ENCODE peak calls at places on chromosomes 11 and 22, in five cellular contexts. One of them, this sample, is unnamed.

GRCh38 chr11:134173296-134173695 is 50.5 kb downstream of the NCAPD3 start:
- DNase-seq in stomach: no peak
- DNase-seq in HL-60: no peak
- DNase-seq in fibroblast of pulmonary artery: no peak
- DNase-seq in IMR-90: no peak
- DNase-seq in this sample: no peak

GRCh38 chr22:38981005-38981658 is 1.0 kb upstream of the APOBEC3B start:
- DNase-seq in stomach: no peak
- DNase-seq in HL-60: no peak
- DNase-seq in fibroblast of pulmonary artery: peak
- DNase-seq in IMR-90: peak
- DNase-seq in this sample: peak

GRCh38 chr11:131240421-131240820 is 130.0 kb upstream of the NTM start:
- DNase-seq in stomach: no peak
- DNase-seq in HL-60: no peak
- DNase-seq in fibroblast of pulmonary artery: no peak
- DNase-seq in IMR-90: no peak
- DNase-seq in this sample: no peak

GRCh38 chr22:30216710-30217109 is 29.8 kb downstream of the LIF start:
- DNase-seq in stomach: no peak
- DNase-seq in HL-60: no peak
- DNase-seq in fibroblast of pulmonary artery: no peak
- DNase-seq in IMR-90: no peak
- DNase-seq in this sample: no peak

GRCh38 chr11:121881806-121882205 is 234.2 kb downstream of the BLID start:
- DNase-seq in stomach: no peak
- DNase-seq in HL-60: no peak
- DNase-seq in fibroblast of pulmonary artery: peak
- DNase-seq in IMR-90: peak
- DNase-seq in this sample: peak

GRCh38 chr11:89184021-89184420 is 6.3 kb downstream of the TYR start:
- DNase-seq in stomach: no peak
- DNase-seq in HL-60: no peak
- DNase-seq in fibroblast of pulmonary artery: no peak
- DNase-seq in IMR-90: peak
- DNase-seq in this sample: no peak

GRCh38 chr11:30549565-30549964 is 36.6 kb downstream of the MPPED2 start:
- DNase-seq in stomach: no peak
- DNase-seq in HL-60: no peak
- DNase-seq in fibroblast of pulmonary artery: no peak
- DNase-seq in IMR-90: no peak
- DNase-seq in this sample: no peak

GRCh38 chr11:63829823-63830489 is 9.0 kb upstream of the MARK2 start:
- DNase-seq in stomach: no peak
- DNase-seq in HL-60: no peak
- DNase-seq in fibroblast of pulmonary artery: peak
- DNase-seq in IMR-90: peak
- DNase-seq in this sample: no peak

GRCh38 chr11:79201637-79202347 is 239.0 kb downstream of the TENM4 start:
- DNase-seq in stomach: no peak
- DNase-seq in HL-60: no peak
- DNase-seq in fibroblast of pulmonary artery: no peak
- DNase-seq in IMR-90: no peak
- DNase-seq in this sample: peak

GRCh38 chr11:72411623-72412532 is 22.5 kb downstream of the CLPB start:
- DNase-seq in stomach: no peak
- DNase-seq in HL-60: peak
- DNase-seq in fibroblast of pulmonary artery: no peak
- DNase-seq in IMR-90: no peak
- DNase-seq in this sample: no peak

GRCh38 chr11:20112291-20113146 is 47.8 kb downstream of the DBX1 start:
- DNase-seq in stomach: peak
- DNase-seq in HL-60: peak
- DNase-seq in fibroblast of pulmonary artery: peak
- DNase-seq in IMR-90: peak
- DNase-seq in this sample: peak

GRCh38 chr22:25365491-25366261 is 146.2 kb downstream of the CRYBB2 start:
- DNase-seq in stomach: peak
- DNase-seq in HL-60: no peak
- DNase-seq in fibroblast of pulmonary artery: no peak
- DNase-seq in IMR-90: no peak
- DNase-seq in this sample: no peak

GRCh38 chr11:2133481-2134021 is 5.6 kb downstream of the IGF2 start:
- DNase-seq in stomach: no peak
- DNase-seq in HL-60: no peak
- DNase-seq in fibroblast of pulmonary artery: no peak
- DNase-seq in IMR-90: no peak
- DNase-seq in this sample: no peak

GRCh38 chr11:24437123-24437522 is 59.7 kb upstream of the LUZP2 start:
- DNase-seq in stomach: no peak
- DNase-seq in HL-60: no peak
- DNase-seq in fibroblast of pulmonary artery: no peak
- DNase-seq in IMR-90: no peak
- DNase-seq in this sample: no peak

GRCh38 chr22:38204784-38205183 is 3.0 kb downstream of the MAFF start:
- DNase-seq in stomach: no peak
- DNase-seq in HL-60: no peak
- DNase-seq in fibroblast of pulmonary artery: peak
- DNase-seq in IMR-90: no peak
- DNase-seq in this sample: no peak

GRCh38 chr11:4455439-4455838 is 6.3 kb downstream of the OR52K2 start:
- DNase-seq in stomach: no peak
- DNase-seq in HL-60: peak
- DNase-seq in fibroblast of pulmonary artery: no peak
- DNase-seq in IMR-90: no peak
- DNase-seq in this sample: no peak

GRCh38 chr11:64897381-64898075 is 19.1 kb upstream of the EHD1 start:
- DNase-seq in stomach: no peak
- DNase-seq in HL-60: no peak
- DNase-seq in fibroblast of pulmonary artery: no peak
- DNase-seq in IMR-90: no peak
- DNase-seq in this sample: no peak

GRCh38 chr22:39493759-39494158 is 8.3 kb upstream of the MIEF1 start:
- DNase-seq in stomach: no peak
- DNase-seq in HL-60: no peak
- DNase-seq in fibroblast of pulmonary artery: peak
- DNase-seq in IMR-90: peak
- DNase-seq in this sample: peak

GRCh38 chr11:86279713-86280112 is 22.3 kb upstream of the HIKESHI start:
- DNase-seq in stomach: no peak
- DNase-seq in HL-60: no peak
- DNase-seq in fibroblast of pulmonary artery: no peak
- DNase-seq in IMR-90: no peak
- DNase-seq in this sample: no peak

GRCh38 chr22:31142285-31142684 is 2.0 kb upstream of the PLA2G3 start:
- DNase-seq in stomach: no peak
- DNase-seq in HL-60: no peak
- DNase-seq in fibroblast of pulmonary artery: no peak
- DNase-seq in IMR-90: no peak
- DNase-seq in this sample: peak

GRCh38 chr11:133509924-133510697 is 22.2 kb downstream of the OPCML start:
- DNase-seq in stomach: no peak
- DNase-seq in HL-60: no peak
- DNase-seq in fibroblast of pulmonary artery: no peak
- DNase-seq in IMR-90: no peak
- DNase-seq in this sample: no peak

GRCh38 chr22:26852176-26852575 is 194.8 kb downstream of the MIAT start:
- DNase-seq in stomach: no peak
- DNase-seq in HL-60: no peak
- DNase-seq in fibroblast of pulmonary artery: no peak
- DNase-seq in IMR-90: no peak
- DNase-seq in this sample: no peak

GRCh38 chr11:123238297-123238696 is 43.2 kb upstream of the CLMP start:
- DNase-seq in stomach: no peak
- DNase-seq in HL-60: no peak
- DNase-seq in fibroblast of pulmonary artery: peak
- DNase-seq in IMR-90: peak
- DNase-seq in this sample: no peak

GRCh38 chr11:109422755-109423113 is 744 bp downstream of the C11orf87 start:
- DNase-seq in stomach: no peak
- DNase-seq in HL-60: no peak
- DNase-seq in fibroblast of pulmonary artery: peak
- DNase-seq in IMR-90: no peak
- DNase-seq in this sample: peak

GRCh38 chr11:29538339-29539036 is 478.3 kb downstream of the KCNA4 start:
- DNase-seq in stomach: no peak
- DNase-seq in HL-60: no peak
- DNase-seq in fibroblast of pulmonary artery: no peak
- DNase-seq in IMR-90: no peak
- DNase-seq in this sample: no peak

GRCh38 chr11:35671396-35672127 is 9.0 kb downstream of the TRIM44 start:
- DNase-seq in stomach: no peak
- DNase-seq in HL-60: no peak
- DNase-seq in fibroblast of pulmonary artery: no peak
- DNase-seq in IMR-90: no peak
- DNase-seq in this sample: no peak

GRCh38 chr22:44023404-44024287 is 456 bp upstream of the PARVB start:
- DNase-seq in stomach: peak
- DNase-seq in HL-60: no peak
- DNase-seq in fibroblast of pulmonary artery: no peak
- DNase-seq in IMR-90: peak
- DNase-seq in this sample: peak

GRCh38 chr22:40635008-40635939 is 1.2 kb downstream of the MRTFA start:
- DNase-seq in stomach: no peak
- DNase-seq in HL-60: no peak
- DNase-seq in fibroblast of pulmonary artery: peak
- DNase-seq in IMR-90: peak
- DNase-seq in this sample: no peak

GRCh38 chr22:44661070-44661469 is 40.9 kb upstream of the PRR5 start:
- DNase-seq in stomach: no peak
- DNase-seq in HL-60: no peak
- DNase-seq in fibroblast of pulmonary artery: no peak
- DNase-seq in IMR-90: no peak
- DNase-seq in this sample: no peak

GRCh38 chr22:23012081-23012622 is 58.2 kb upstream of the GNAZ start:
- DNase-seq in stomach: no peak
- DNase-seq in HL-60: no peak
- DNase-seq in fibroblast of pulmonary artery: no peak
- DNase-seq in IMR-90: no peak
- DNase-seq in this sample: no peak

GRCh38 chr22:27512283-27512761 is 289.2 kb downstream of the MN1 start:
- DNase-seq in stomach: peak
- DNase-seq in HL-60: no peak
- DNase-seq in fibroblast of pulmonary artery: peak
- DNase-seq in IMR-90: peak
- DNase-seq in this sample: peak

GRCh38 chr11:26983645-26984044 is 10.3 kb upstream of the FIBIN start:
- DNase-seq in stomach: no peak
- DNase-seq in HL-60: no peak
- DNase-seq in fibroblast of pulmonary artery: no peak
- DNase-seq in IMR-90: no peak
- DNase-seq in this sample: no peak

GRCh38 chr11:833849-834311 is 1.1 kb downstream of the CD151 start:
- DNase-seq in stomach: peak
- DNase-seq in HL-60: no peak
- DNase-seq in fibroblast of pulmonary artery: no peak
- DNase-seq in IMR-90: no peak
- DNase-seq in this sample: peak

GRCh38 chr11:833114-833791 is 501 bp downstream of the CD151 start:
- DNase-seq in stomach: peak
- DNase-seq in HL-60: no peak
- DNase-seq in fibroblast of pulmonary artery: no peak
- DNase-seq in IMR-90: no peak
- DNase-seq in this sample: peak

GRCh38 chr11:836274-836673 is 3.5 kb downstream of the CD151 start:
- DNase-seq in stomach: no peak
- DNase-seq in HL-60: no peak
- DNase-seq in fibroblast of pulmonary artery: no peak
- DNase-seq in IMR-90: no peak
- DNase-seq in this sample: no peak

GRCh38 chr11:832529-833113 is at the start of gene CD151:
- DNase-seq in stomach: peak
- DNase-seq in HL-60: no peak
- DNase-seq in fibroblast of pulmonary artery: peak
- DNase-seq in IMR-90: peak
- DNase-seq in this sample: peak

GRCh38 chr11:834371-835316 is 1.9 kb downstream of the CD151 start:
- DNase-seq in stomach: peak
- DNase-seq in HL-60: no peak
- DNase-seq in fibroblast of pulmonary artery: peak
- DNase-seq in IMR-90: peak
- DNase-seq in this sample: peak
- H3K4me3 ChIP-seq in stomach: peak
- H3K4me3 ChIP-seq in HL-60: no peak
- H3K4me3 ChIP-seq in fibroblast of pulmonary artery: peak
- H3K4me3 ChIP-seq in IMR-90: peak
- H3K4me3 ChIP-seq in this sample: peak

DNA sequence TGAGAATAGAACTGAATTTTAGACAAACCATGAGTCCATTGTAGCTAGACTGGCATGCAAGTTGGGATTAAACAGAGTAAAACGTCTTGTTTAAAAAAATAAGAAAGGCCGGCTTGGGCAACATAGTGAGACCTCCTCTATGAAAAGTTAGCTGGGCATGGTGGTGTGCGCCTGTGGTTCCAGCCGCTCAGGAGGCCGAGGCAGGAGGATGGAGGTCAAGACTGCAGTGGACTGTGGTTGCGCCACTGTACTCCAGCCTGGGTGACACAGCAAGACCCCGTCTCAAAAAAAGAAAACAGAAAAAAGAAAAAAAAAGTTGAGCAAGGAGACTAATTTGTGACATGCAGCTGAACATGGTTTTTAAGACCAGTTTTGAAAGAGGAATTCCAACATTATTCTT is 23.5 kb downstream of the CDPF1 start:
- DNase-seq in stomach: no peak
- DNase-seq in HL-60: no peak
- DNase-seq in fibroblast of pulmonary artery: no peak
- DNase-seq in IMR-90: no peak
- DNase-seq in this sample: no peak
- TF ChIP-seq CTCF in stomach: no peak
- TF ChIP-seq CTCF in HL-60: no peak
- TF ChIP-seq CTCF in fibroblast of pulmonary artery: no peak
- TF ChIP-seq CTCF in IMR-90: no peak
- TF ChIP-seq CTCF in this sample: no peak

DNA sequence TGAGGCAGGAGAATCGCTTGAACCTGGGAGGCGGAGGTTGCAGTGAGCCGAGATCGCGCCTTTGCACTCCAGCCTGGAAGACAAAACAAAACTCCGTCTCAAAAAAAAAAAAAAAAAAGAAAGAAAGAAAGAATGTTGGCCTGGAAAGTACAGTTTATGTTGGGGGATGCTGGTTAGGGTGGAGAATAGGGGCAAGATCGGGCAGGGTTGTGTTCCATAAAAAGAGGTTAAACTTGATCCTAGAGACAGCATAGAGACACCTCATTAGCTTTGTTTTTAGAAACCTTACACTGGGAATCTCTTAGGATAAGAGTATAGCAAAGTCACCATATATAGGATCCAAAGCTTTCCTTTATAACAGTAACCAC is 1.9 kb upstream of the FTH1 start:
- DNase-seq in stomach: no peak
- DNase-seq in HL-60: no peak
- DNase-seq in fibroblast of pulmonary artery: no peak
- DNase-seq in IMR-90: no peak
- DNase-seq in this sample: peak
- H3K4me3 ChIP-seq in stomach: no peak
- H3K4me3 ChIP-seq in HL-60: no peak
- H3K4me3 ChIP-seq in fibroblast of pulmonary artery: no peak
- H3K4me3 ChIP-seq in IMR-90: no peak
- H3K4me3 ChIP-seq in this sample: no peak

GRCh38 chr11:69598147-69598546 is 42.8 kb upstream of the CCND1 start:
- DNase-seq in stomach: no peak
- DNase-seq in HL-60: peak
- DNase-seq in fibroblast of pulmonary artery: no peak
- DNase-seq in IMR-90: no peak
- DNase-seq in this sample: no peak
- TF ChIP-seq CTCF in stomach: no peak
- TF ChIP-seq CTCF in HL-60: no peak
- TF ChIP-seq CTCF in fibroblast of pulmonary artery: peak
- TF ChIP-seq CTCF in IMR-90: no peak
- TF ChIP-seq CTCF in this sample: peak